ENCODE peak calls at places on chromosomes 2 and 18, in four cellular contexts. U is Caco-2, H is fibroblast of mammary gland, D is cardiac muscle cell. O is an unnamed sample.

GRCh38 chr18:50934545-50935211 is 33.2 kb upstream of the ELAC1 start:
- DNase-seq in D (no peak), U (no peak), H (no peak), O (no peak)

GRCh38 chr2:72864500-72864899 is 22.7 kb upstream of the SPR start:
- DNase-seq in H (peak; percentile 81), U (no peak), D (no peak), O (peak; percentile 62)

GRCh38 chr2:62196278-62196901 is 475 bp downstream of the B3GNT2 start:
- DNase-seq in H (no peak), D (no peak), U (peak; percentile 80), O (no peak)

GRCh38 chr2:98470851-98471255 is 26.2 kb downstream of the INPP4A start:
- DNase-seq in D (no peak), H (no peak), U (no peak), O (no peak)

GRCh38 chr2:174606336-174606735 is 8.7 kb upstream of the WIPF1 start:
- DNase-seq in D (no peak), U (no peak), H (peak; percentile 97), O (peak; percentile 82)

GRCh38 chr2:95354925-95355324 is 47.6 kb upstream of the FAHD2A start:
- DNase-seq in U (no peak), H (no peak), D (no peak), O (no peak)

GRCh38 chr2:105375001-105375561 is 23.8 kb downstream of the FHL2 start:
- DNase-seq in D (no peak), H (peak; percentile 93), U (no peak), O (peak; percentile 82)

GRCh38 chr2:84958135-84959044 is 12.6 kb upstream of the KCMF1 start:
- DNase-seq in D (peak; percentile 91), U (peak; percentile 78), H (peak; percentile 96), O (peak; percentile 92)

GRCh38 chr18:78733762-78734613 is 245.6 kb upstream of the SALL3 start:
- DNase-seq in D (no peak), U (no peak), H (no peak), O (no peak)

DNA sequence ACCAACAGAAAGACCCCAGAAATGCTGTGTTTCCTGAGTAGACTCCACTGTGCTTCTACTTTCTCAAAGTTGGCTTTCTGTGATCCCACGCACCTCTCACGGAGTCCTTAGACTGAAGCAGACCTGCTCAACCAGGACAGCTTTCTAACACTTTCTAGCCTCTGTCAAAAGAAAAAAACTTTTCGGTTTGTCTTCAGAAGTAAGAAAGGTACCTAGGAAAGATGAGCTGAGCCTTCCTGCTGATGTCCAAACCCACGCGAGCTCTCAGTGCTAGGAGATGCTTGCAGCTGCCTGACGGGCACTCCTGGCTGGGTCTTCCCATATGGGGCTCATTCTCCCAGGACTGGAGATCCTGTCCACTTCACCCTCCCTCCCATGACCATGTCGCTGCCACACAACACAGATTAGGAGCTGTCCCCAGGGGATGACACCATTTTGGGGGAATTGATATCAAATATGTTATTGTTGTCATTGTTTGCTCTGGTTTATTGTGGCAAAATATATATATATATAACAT is 49.2 kb upstream of the DAPL1 start:
- DNase-seq in U (no peak), D (no peak), H (no peak), O (no peak)
- TF ChIP-seq CTCF in U (no peak), D (no peak), H (no peak), O (no peak)

DNA sequence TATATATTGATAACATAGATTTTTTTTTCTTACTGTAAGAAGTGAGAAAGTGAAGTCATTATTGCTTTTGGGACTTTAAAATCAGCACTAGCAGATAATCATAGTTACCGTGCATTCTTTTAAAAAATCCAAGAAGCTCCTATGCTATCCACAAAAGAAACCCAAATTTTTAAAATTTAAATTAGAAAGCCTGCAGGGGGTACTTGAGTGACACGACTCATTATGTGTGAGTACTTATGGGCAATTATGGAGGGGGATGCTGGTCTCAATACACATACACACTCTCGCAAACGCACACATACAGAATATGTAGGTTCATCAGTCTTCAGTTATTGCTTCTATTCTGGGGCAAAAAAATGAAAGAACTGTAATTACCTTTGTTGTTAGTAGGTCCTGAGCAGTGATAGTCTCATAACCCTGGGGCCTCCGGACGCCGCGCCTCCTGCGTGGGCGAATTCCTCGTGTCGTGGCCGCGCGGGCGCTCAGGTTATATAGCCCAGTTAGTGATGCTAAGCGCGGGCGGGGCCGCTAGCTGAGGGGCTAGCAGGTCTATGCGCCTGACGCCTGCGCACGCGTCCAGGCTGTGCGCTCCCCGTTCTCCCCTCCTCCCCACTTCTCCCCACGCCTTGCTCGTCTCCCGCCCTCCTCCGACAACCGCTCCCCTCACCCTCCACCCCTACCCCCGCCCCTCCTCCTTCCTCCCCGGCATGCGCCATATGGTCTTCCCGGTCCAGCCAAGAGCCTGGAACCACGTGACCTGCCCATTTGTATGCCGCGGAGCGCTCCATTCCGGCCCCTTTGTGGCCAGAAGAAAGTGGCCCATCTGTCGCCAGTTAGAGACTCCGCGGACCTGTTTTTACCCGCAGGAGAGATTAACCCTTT is at the start of gene NEUROD1:
- DNase-seq in U (no peak), H (no peak), D (no peak), O (no peak)
- H3K4me3 ChIP-seq in U (no peak within 1 kb of the TSS), H (no peak within 1 kb of the TSS), D (no peak within 1 kb of the TSS), O (no peak within 1 kb of the TSS)

GRCh38 chr2:109486711-109487130 is 127.0 kb downstream of the SEPTIN10 start:
- DNase-seq in U (no peak), H (no peak), D (no peak), O (peak; percentile 46)

GRCh38 chr2:109487871-109488655 is 125.7 kb downstream of the SEPTIN10 start:
- DNase-seq in U (no peak), D (no peak), H (no peak), O (no peak)

GRCh38 chr2:109489296-109489695 is 124.5 kb downstream of the SEPTIN10 start:
- DNase-seq in U (no peak), D (no peak), H (no peak), O (no peak)

GRCh38 chr2:109482371-109482841 is 131.4 kb downstream of the SEPTIN10 start:
- DNase-seq in D (no peak), U (no peak), H (no peak), O (no peak)

DNA sequence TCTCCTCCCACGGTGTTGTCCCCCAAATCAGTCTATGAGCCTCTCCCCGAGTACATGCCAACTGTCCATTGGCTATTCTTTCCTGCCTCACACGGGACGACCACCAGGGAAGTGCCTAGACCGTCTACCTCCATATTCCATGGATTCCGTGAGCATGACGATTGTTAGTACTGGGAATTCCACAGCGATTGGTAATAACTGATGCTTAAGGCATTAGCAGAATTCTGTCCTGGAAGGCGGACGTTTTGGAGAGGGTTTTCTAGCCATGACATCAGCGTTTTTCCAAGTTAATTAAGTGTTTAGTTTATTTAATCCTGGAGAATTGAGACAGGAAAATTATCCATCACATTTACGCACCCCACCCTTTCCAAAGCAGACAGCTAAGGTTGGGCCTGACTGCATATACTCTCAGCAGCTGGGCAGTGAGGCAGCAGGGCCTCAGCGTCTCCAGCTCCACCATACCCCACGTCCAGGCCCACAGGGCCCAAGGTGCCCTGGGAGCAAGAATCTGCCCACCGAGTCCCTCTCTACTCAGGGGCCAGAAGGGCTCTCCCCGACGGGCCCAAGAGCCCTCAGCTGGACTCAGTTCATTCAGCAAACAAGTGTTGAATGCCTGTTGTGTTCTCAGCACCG is 126.4 kb downstream of the SEPTIN10 start:
- DNase-seq in D (no peak), H (peak; percentile 26), U (no peak), O (peak; percentile 83)
- TF ChIP-seq CTCF in D (no peak), H (no peak), U (no peak), O (no peak)

GRCh38 chr2:215680605-215681598 is 245.0 kb upstream of the FN1 start:
- DNase-seq in D (no peak), H (peak; percentile 98), U (peak; percentile 85), O (peak; percentile 96)
- H3K4me3 ChIP-seq in D (no peak overlapping the region), H (no peak overlapping the region), U (no peak overlapping the region), O (no peak overlapping the region)

GRCh38 chr18:58046087-58046793 is 2.2 kb downstream of the NEDD4L start:
- DNase-seq in D (no peak), U (no peak), H (no peak), O (no peak)

GRCh38 chr18:58045265-58046086 is 1.4 kb downstream of the NEDD4L start:
- DNase-seq in H (no peak), U (peak; percentile 65), D (peak; percentile 74), O (peak; percentile 26)

GRCh38 chr18:58043452-58044369 is at the start of gene NEDD4L:
- DNase-seq in H (peak; percentile 77), U (peak; percentile 85), D (peak; percentile 91), O (peak; percentile 89)

GRCh38 chr18:58042826-58043362 is 1.1 kb upstream of the NEDD4L start:
- DNase-seq in D (no peak), H (no peak), U (no peak), O (no peak)

GRCh38 chr18:58044370-58045264 is 591 bp downstream of the NEDD4L start:
- DNase-seq in U (peak; percentile 38), D (peak; percentile 73), H (peak; percentile 22), O (peak; percentile 8)
- TF ChIP-seq CTCF in U (peak; percentile 14), D (no peak), H (no peak), O (no peak)

GRCh38 chr2:36700311-36700710 is 3.8 kb downstream of the VIT start:
- DNase-seq in U (no peak), H (no peak), D (no peak), O (no peak)

GRCh38 chr2:36695746-36696415 is 626 bp upstream of the VIT start:
- DNase-seq in H (peak; percentile 85), U (peak; percentile 44), D (no peak), O (peak; percentile 56)

GRCh38 chr2:36698978-36699377 is 2.5 kb downstream of the VIT start:
- DNase-seq in U (no peak), D (no peak), H (peak; percentile 59), O (no peak)

GRCh38 chr2:36696533-36696932 is at the start of gene VIT:
- DNase-seq in D (no peak), H (peak; percentile 69), U (no peak), O (no peak)

DNA sequence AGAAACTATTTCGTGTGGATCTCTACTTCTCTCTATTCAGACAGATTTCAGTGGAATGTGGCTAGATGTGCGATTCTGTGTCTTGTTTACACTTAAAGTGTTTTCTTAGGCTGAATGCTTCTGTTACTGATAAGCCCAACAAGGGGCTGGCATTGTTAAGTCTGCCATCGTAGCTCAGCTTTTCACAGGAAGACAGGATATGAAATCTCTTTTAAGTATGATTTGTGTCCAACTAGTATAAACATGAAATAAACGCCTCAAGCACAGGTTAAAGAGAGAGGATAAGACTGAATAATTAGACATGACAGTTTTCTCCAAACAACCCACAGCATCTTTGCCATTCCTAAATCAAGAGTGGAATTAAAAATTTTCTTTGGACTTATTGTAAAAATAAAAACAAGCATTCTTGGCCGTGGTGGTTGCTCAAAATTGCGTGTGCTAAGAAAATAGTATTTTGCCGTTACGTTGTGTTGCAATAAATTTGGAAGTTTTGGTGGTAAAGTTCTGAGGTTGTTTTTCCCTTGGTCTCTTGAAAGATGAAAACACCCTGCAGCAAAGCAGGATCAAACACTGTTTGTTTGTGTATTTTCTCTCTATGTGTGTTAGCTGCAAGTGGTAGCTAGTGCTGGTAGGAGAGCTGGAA is 1.0 kb downstream of the VIT start:
- DNase-seq in U (peak; percentile 21), H (peak; percentile 12), D (no peak), O (no peak)
- H3K4me3 ChIP-seq in U (no peak overlapping the region), H (peak overlapping the region; percentile 45), D (no peak overlapping the region), O (no peak overlapping the region)

GRCh38 chr2:133292267-133292666 is 276.0 kb downstream of the NCKAP5 start:
- DNase-seq in H (no peak), D (no peak), U (no peak), O (no peak)

GRCh38 chr2:133287709-133288108 is 280.6 kb downstream of the NCKAP5 start:
- DNase-seq in H (peak; percentile 0), D (no peak), U (no peak), O (peak; percentile 36)

GRCh38 chr2:133286326-133286922 is 281.8 kb downstream of the NCKAP5 start:
- DNase-seq in H (no peak), U (no peak), D (no peak), O (no peak)
- TF ChIP-seq CTCF in H (no peak), U (no peak), D (no peak), O (no peak)

O was measured in astrocyte of the spinal cord.